ENCODE peak calls at places on chromosome 21, in five cellular contexts. N is iPS-NIHi11, T is foreskin fibroblast, Z is Daoy, X is left lobe of liver. L is an unnamed sample.

GRCh38 chr21:29640233-29640554 is 299.6 kb downstream of the GRIK1 start:
- DNase-seq in X (no peak), T (no peak), N (no peak), Z (no peak), L (no peak)

GRCh38 chr21:42258885-42259407 is 40.0 kb downstream of the ABCG1 start:
- DNase-seq in N (no peak), X (no peak), Z (no peak), T (no peak), L (no peak)

GRCh38 chr21:29501451-29501850 is 202.7 kb downstream of the BACH1 start:
- DNase-seq in Z (no peak), N (no peak), T (peak; percentile 67), X (no peak), L (no peak)

GRCh38 chr21:36129219-36129618 is 5.7 kb upstream of the CBR3 start:
- DNase-seq in X (no peak), T (no peak), N (no peak), Z (no peak), L (no peak)

GRCh38 chr21:37257526-37257966 is 9.6 kb downstream of the VPS26C start:
- DNase-seq in N (peak; percentile 32), T (no peak), X (peak; percentile 48), Z (peak; percentile 64), L (peak; percentile 53)

GRCh38 chr21:39881661-39882060 is 14.4 kb downstream of the PCP4 start:
- DNase-seq in T (no peak), N (no peak), Z (no peak), X (no peak), L (no peak)

GRCh38 chr21:45922648-45923047 is 58.9 kb upstream of the COL6A1 start:
- DNase-seq in T (no peak), Z (no peak), X (no peak), N (no peak), L (no peak)

GRCh38 chr21:44611551-44611950 is 328 bp upstream of the KRTAP10-8 start:
- DNase-seq in X (no peak), T (no peak), Z (no peak), N (no peak), L (no peak)

GRCh38 chr21:26835027-26835713 is 10.0 kb downstream of the ADAMTS1 start:
- DNase-seq in Z (peak; percentile 36), N (no peak), X (no peak), T (peak; percentile 69), L (no peak)

GRCh38 chr21:15183712-15184353 is 119.0 kb upstream of the NRIP1 start:
- DNase-seq in Z (no peak), N (no peak), T (no peak), X (no peak), L (no peak)

GRCh38 chr21:29403291-29403690 is 104.6 kb downstream of the BACH1 start:
- DNase-seq in Z (no peak), T (no peak), X (no peak), N (no peak), L (no peak)

L was measured in colonic mucosa.